ENCODE peak calls at places on chromosomes 6 and 20, in seven cellular contexts. B is K562, I is hepatocyte, Y is fibroblast of lung, W is GM23248, F is DND-41, E is GM23338. G is an unnamed sample.

GRCh38 chr6:154719854-154720253 is 13.4 kb upstream of the SCAF8 start:
- DNase-seq in B (no peak), F (no peak), W (no peak), E (no peak), I (no peak), Y (no peak), G (no peak)

GRCh38 chr6:37483917-37484785 is 15.5 kb downstream of the CCDC167 start:
- DNase-seq in W (peak), I (peak), Y (peak), B (peak), E (peak), F (peak), G (no peak)

GRCh38 chr6:69865126-69865525 is 1.2 kb upstream of the COL19A1 start:
- DNase-seq in I (no peak), E (no peak), W (peak), B (no peak), F (no peak), Y (peak), G (no peak)

GRCh38 chr6:157984686-157985225 is 3.1 kb downstream of the SYNJ2 start:
- DNase-seq in W (no peak), E (no peak), Y (no peak), F (peak), B (no peak), I (no peak), G (no peak)

GRCh38 chr20:49790077-49790798 is 22.4 kb upstream of the SLC9A8 start:
- DNase-seq in W (peak), F (no peak), Y (peak), I (peak), B (peak), E (peak), G (no peak)

GRCh38 chr20:53839423-53840176 is 230.8 kb downstream of the BCAS1 start:
- DNase-seq in F (peak), I (no peak), Y (no peak), E (no peak), B (no peak), W (no peak), G (peak)

GRCh38 chr6:40874495-40874894 is 164.5 kb downstream of the UNC5CL start:
- DNase-seq in I (no peak), F (no peak), W (no peak), B (no peak), Y (no peak), E (peak), G (no peak)

GRCh38 chr20:38109025-38109541 is 56.0 kb downstream of the TGM2 start:
- DNase-seq in W (peak), Y (peak), F (no peak), B (no peak), I (no peak), E (no peak), G (no peak)

GRCh38 chr20:635609-636338 is 17.2 kb downstream of the SRXN1 start:
- DNase-seq in E (no peak), W (no peak), F (no peak), I (no peak), B (no peak), Y (no peak), G (no peak)

GRCh38 chr20:1440024-1440423 is 26.6 kb downstream of the NSFL1C start:
- DNase-seq in F (peak), E (peak), Y (peak), W (peak), I (no peak), B (peak), G (no peak)

GRCh38 chr6:66578362-66578761 is 871.3 kb upstream of the EYS start:
- DNase-seq in E (no peak), F (no peak), Y (no peak), B (no peak), I (no peak), W (no peak), G (no peak)

GRCh38 chr20:33431797-33432381 is 11.7 kb downstream of the SNTA1 start:
- DNase-seq in E (no peak), I (no peak), W (no peak), Y (no peak), F (no peak), B (no peak), G (no peak)

GRCh38 chr6:39056681-39057080 is 8.1 kb downstream of the GLP1R start:
- DNase-seq in W (no peak), Y (no peak), E (no peak), B (no peak), F (no peak), I (no peak), G (no peak)

GRCh38 chr6:1744543-1744942 is 134.8 kb downstream of the FOXC1 start:
- DNase-seq in Y (no peak), F (no peak), E (no peak), W (no peak), B (no peak), I (no peak), G (no peak)

GRCh38 chr6:154370545-154370944 is 13.9 kb upstream of the IPCEF1 start:
- DNase-seq in I (peak), W (peak), E (peak), B (no peak), Y (peak), F (no peak), G (no peak)

GRCh38 chr6:4817551-4817950 is 41.3 kb downstream of the CDYL start:
- DNase-seq in F (no peak), Y (no peak), E (no peak), I (no peak), B (no peak), W (peak), G (no peak)

GRCh38 chr6:35230950-35231349 is 17.2 kb downstream of the SCUBE3 start:
- DNase-seq in I (no peak), E (no peak), W (no peak), B (no peak), Y (peak), F (no peak), G (no peak)

GRCh38 chr20:23501926-23502325 is 11.0 kb downstream of the CST8 start:
- DNase-seq in F (no peak), Y (no peak), I (no peak), E (no peak), W (no peak), B (no peak), G (no peak)

GRCh38 chr6:52416629-52417151 is 3.5 kb upstream of the EFHC1 start:
- DNase-seq in I (peak), E (peak), W (peak), F (peak), Y (peak), B (peak), G (peak)

GRCh38 chr6:16286151-16286522 is 47.8 kb downstream of the GMPR start:
- DNase-seq in F (no peak), I (peak), E (peak), Y (peak), W (peak), B (peak), G (no peak)

GRCh38 chr6:108946695-108947094 is 98.5 kb downstream of the ARMC2 start:
- DNase-seq in E (no peak), B (no peak), W (peak), I (no peak), Y (no peak), F (no peak), G (no peak)

DNA sequence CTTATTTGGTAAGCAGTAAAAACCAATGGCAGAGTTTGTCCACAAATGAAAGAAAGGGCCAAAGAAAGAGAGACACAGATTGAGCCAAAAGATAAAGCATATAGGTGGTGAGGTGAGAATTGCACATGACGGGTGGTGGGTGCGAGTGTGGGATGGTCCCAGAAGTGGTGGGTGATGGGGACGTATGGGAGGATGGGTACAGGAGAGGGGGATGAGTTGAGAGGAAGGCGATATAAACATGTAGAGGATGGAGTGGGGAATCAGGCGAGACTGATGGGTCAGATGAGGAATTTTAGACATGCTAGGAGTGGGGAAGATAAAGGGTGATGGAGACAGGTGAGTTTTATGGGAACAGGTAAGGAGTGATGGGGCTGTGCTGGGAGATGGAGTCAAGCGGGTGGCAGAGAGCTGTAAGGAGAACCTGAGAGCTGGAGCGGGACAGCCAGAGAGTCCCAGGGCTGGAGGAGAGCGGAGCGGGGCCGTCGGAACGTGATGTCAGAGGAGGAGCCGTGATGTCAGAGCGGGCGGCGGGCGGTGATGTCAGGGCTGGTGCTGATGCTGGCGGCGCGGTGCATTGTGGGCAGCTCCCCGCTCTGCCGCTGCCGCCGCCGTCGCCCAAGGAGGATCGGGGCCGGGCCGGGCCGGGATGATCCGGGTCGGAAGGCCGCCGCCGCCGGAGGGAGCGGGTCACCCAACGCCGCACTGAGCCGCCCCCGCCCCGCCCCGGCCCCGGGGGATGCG is at the start of gene TTBK1:
- DNase-seq in B (peak), W (peak), I (no peak), Y (no peak), E (peak), F (no peak), G (no peak)
- TF ChIP-seq EZH2 in B (no peak), W (peak), I (no peak), Y (peak), E (no peak), F (no peak), G (no peak)

DNA sequence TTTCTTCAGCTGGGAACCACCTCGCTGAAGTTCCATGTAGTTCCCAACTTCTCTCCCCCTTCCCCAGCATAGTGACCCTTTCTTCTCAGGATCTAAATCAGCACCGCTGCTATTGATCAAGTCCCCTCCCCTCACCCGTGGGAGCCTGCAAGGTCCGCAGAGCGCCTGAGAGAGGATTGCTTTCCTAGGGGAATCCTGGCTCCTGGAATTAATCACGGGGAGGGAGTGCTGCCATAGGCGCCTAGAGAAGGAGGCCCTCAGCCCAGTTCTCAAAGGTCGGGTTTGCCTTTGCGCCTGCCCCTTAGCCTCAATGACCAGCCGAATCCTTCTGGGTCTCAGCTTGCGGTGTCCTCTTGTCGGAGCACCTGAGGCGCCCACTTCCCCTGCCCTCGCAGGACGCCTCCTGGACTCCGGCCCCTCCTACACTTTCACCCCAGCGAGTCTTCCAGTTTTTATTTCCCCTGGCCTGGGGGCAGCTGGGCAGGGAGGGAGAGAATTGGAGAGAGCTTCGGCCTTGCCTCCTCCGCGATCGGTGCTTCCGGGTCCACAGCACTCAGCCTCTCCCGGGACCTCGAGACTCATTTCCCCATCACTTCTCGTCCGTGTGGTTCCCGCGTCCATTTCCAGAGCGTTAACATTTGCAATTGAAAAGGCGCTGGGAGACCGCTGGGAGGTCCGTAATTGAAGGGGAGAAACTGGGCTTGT is 3.1 kb upstream of the NKX2-2 start:
- DNase-seq in Y (no peak), F (no peak), W (no peak), B (no peak), I (no peak), E (peak), G (no peak)
- TF ChIP-seq EZH2 in Y (peak), F (no peak), W (no peak), B (no peak), I (peak), E (peak), G (no peak)

GRCh38 chr20:61697666-61698597 is 367.7 kb downstream of the TAF4 start:
- DNase-seq in E (no peak), Y (no peak), W (no peak), F (no peak), I (no peak), B (no peak), G (no peak)

GRCh38 chr20:61701401-61701800 is 364.3 kb downstream of the TAF4 start:
- DNase-seq in I (no peak), B (no peak), E (no peak), W (no peak), Y (no peak), F (no peak), G (no peak)

GRCh38 chr20:61700595-61701140 is 365.0 kb downstream of the TAF4 start:
- DNase-seq in Y (no peak), I (no peak), F (no peak), E (no peak), W (no peak), B (no peak), G (no peak)

GRCh38 chr20:61698598-61698960 is 367.1 kb downstream of the TAF4 start:
- DNase-seq in E (no peak), Y (no peak), W (no peak), B (no peak), I (no peak), F (no peak), G (no peak)

DNA sequence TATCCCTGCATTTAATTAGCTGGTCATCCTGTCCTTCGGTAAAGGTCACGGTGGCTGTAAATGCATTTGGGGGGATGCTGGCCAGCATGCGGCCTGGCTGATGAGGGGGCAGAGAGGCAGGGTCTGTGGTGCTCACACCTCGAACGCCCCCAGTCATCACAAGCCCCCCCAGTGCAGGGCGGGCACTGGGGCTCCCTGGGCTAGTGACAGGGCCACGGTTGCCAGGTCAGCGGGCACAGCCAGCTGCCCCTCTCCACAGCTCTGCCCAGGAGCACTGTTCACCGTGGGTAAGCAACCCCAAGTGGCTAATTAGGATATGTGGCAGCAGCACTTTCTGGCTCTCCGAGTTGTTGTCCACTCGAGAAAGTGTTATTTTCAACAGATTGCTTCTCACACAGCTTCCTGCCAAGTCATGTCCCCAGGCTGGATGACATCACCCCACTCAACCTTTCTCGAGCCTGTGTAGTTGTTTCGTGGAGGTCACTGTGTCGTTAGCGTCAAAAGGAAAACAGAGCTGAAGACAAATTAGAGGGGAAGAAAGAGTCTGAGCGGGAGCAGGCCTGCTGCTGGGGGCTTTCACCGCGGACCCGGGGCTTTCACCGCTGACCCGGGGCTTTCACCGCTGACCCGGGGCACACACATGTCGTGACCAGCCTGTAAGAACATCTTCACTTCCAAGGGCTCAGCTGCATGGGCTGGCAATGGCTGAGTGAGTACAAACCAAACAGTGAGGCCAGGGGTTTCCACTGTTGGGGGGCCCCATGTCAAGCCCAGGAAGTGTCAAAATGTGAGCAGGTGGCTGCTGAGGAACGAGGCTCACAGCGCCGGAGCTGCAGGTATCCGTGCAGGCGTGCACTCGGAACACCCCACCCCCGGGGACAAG is 366.3 kb downstream of the TAF4 start:
- DNase-seq in W (no peak), B (no peak), Y (no peak), I (no peak), F (no peak), E (no peak), G (no peak)
- TF ChIP-seq EZH2 in W (no peak), B (no peak), Y (no peak), I (no peak), F (no peak), E (no peak), G (no peak)

GRCh38 chr20:21396921-21397340 is 395 bp downstream of the NKX2-4 start:
- DNase-seq in B (no peak), Y (no peak), E (peak), W (peak), F (no peak), I (peak), G (no peak)

GRCh38 chr20:21396045-21396893 is 1.1 kb downstream of the NKX2-4 start:
- DNase-seq in W (no peak), F (no peak), B (no peak), Y (no peak), E (peak), I (peak), G (no peak)

GRCh38 chr20:21398109-21398480 is 769 bp upstream of the NKX2-4 start:
- DNase-seq in B (no peak), W (no peak), F (no peak), Y (no peak), E (no peak), I (no peak), G (no peak)

GRCh38 chr20:21398505-21399057 is 1.3 kb upstream of the NKX2-4 start:
- DNase-seq in W (no peak), Y (no peak), E (no peak), F (no peak), B (no peak), I (no peak), G (no peak)

DNA sequence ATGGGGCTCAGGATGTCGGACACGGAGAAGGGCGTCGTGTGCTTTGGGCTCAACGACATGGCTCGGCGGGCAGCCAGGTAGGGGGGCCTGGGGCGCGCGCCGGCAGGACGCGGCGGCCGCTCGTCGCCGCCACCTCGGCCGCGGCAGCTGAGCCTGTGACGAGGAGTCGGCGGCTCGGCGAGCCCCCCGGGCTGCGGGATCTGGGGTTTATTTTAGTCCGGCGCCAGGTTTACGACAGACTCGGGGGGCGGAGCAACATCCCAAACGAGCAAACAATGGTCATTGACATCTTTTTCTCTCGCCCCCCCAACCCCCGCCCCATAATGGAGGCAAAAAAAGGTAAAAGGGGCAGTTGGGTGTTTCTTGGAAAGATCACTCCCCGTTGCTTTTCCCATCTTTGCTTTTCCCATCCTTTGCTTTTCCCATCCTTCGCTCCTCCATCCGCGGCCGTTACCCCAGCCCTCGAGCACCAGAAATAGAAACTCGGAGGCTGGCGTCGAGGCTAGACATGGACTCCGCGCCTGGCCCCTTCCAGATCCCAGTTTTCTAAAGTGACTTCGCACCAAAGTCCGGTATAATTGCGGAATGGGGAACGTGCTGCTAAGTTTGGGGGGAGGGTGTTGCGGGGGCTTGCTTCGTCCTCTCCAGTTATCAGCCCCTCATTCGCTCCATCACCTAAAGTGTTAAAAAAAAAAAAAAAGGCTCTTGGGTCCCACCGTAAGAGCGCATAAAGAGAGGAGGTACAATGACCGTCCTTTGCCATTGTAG is at the start of gene NKX2-4:
- DNase-seq in Y (no peak), I (peak), E (peak), B (no peak), F (no peak), W (no peak), G (no peak)
- TF ChIP-seq EZH2 in Y (peak), I (no peak), E (peak), B (no peak), F (no peak), W (peak), G (no peak)

G was measured in GM12878.